ENCODE peak calls at places on chromosome 21, in nine cellular contexts. Q, J, X, W, P, V, Z, B and K are unnamed samples. For H3K36me3, the result is how much of the 10 kb centered on the place peaks cover.

GRCh38 chr21:35297665-35298064 is 248.6 kb upstream of the RUNX1 start:
- DNase-seq in Q (no peak), J (no peak), X (no peak), W (no peak), P (no peak), V (no peak), Z (no peak), B (no peak), K (no peak)

GRCh38 chr21:33767236-33767635 is 124.9 kb downstream of the ITSN1 start:
- DNase-seq in Q (no peak), J (no peak), X (no peak), W (no peak), P (no peak), V (no peak), Z (no peak), B (no peak), K (no peak)

GRCh38 chr21:24895885-24896734 is 711.2 kb downstream of the MRPL39 start:
- DNase-seq in Q (no peak), J (no peak), X (peak), W (peak), P (no peak), V (peak), Z (no peak), B (no peak), K (peak)

GRCh38 chr21:28938726-28939125 is 54.0 kb downstream of the LTN1 start:
- DNase-seq in Q (no peak), J (no peak), X (no peak), W (no peak), P (no peak), V (no peak), Z (no peak), B (no peak), K (no peak)

GRCh38 chr21:35025206-35026152 is 23.6 kb downstream of the RUNX1 start:
- DNase-seq in Q (no peak), J (no peak), X (no peak), W (no peak), P (no peak), V (no peak), Z (no peak), B (no peak), K (no peak)

GRCh38 chr21:17537299-17537698 is 24.5 kb downstream of the CXADR start:
- DNase-seq in Q (no peak), J (no peak), X (no peak), W (no peak), P (no peak), V (peak), Z (no peak), B (no peak), K (no peak)

GRCh38 chr21:15370576-15370975 is 305.8 kb upstream of the NRIP1 start:
- DNase-seq in Q (no peak), J (no peak), X (no peak), W (no peak), P (no peak), V (no peak), Z (no peak), B (no peak), K (no peak)

GRCh38 chr21:41767606-41768370 is 936 bp upstream of the RIPK4 start:
- DNase-seq in Q (no peak), J (peak), X (no peak), W (no peak), P (no peak), V (peak), Z (no peak), B (no peak), K (no peak)

GRCh38 chr21:42162831-42163510 is 56.0 kb upstream of the ABCG1 start:
- DNase-seq in Q (no peak), J (no peak), X (no peak), W (no peak), P (peak), V (peak), Z (no peak), B (no peak), K (no peak)

GRCh38 chr21:20856926-20857325 is 141.3 kb upstream of the NCAM2 start:
- DNase-seq in Q (no peak), J (no peak), X (no peak), W (no peak), P (no peak), V (no peak), Z (no peak), B (no peak), K (no peak)

GRCh38 chr21:42057861-42058437 is 13.2 kb upstream of the UMODL1 start:
- DNase-seq in Q (no peak), J (peak), X (no peak), W (no peak), P (no peak), V (no peak), Z (no peak), B (no peak), K (no peak)

GRCh38 chr21:42400525-42400924 is 3.2 kb upstream of the UBASH3A start:
- DNase-seq in Q (no peak), J (no peak), X (no peak), W (no peak), P (no peak), V (no peak), Z (no peak), B (no peak), K (no peak)

GRCh38 chr21:34983680-34984086 is 65.4 kb downstream of the RUNX1 start:
- DNase-seq in Q (peak), J (no peak), X (no peak), W (no peak), P (no peak), V (no peak), Z (no peak), B (no peak), K (no peak)

GRCh38 chr21:41364308-41364707 is 2.5 kb downstream of the MX2 start:
- DNase-seq in Q (no peak), J (peak), X (no peak), W (no peak), P (no peak), V (no peak), Z (no peak), B (no peak), K (no peak)

GRCh38 chr21:29217818-29218252 is 80.9 kb upstream of the BACH1 start:
- DNase-seq in Q (no peak), J (no peak), X (no peak), W (no peak), P (no peak), V (peak), Z (no peak), B (no peak), K (no peak)

GRCh38 chr21:41112740-41113692 is 54.9 kb upstream of the BACE2 start:
- DNase-seq in Q (peak), J (no peak), X (no peak), W (no peak), P (peak), V (peak), Z (peak), B (no peak), K (peak)

GRCh38 chr21:46100426-46100825 is 2.5 kb downstream of the COL6A2 start:
- DNase-seq in Q (no peak), J (peak), X (no peak), W (peak), P (no peak), V (no peak), Z (peak), B (no peak), K (no peak)

GRCh38 chr21:46099476-46099875 is 1.6 kb downstream of the COL6A2 start:
- DNase-seq in Q (no peak), J (peak), X (peak), W (peak), P (no peak), V (no peak), Z (peak), B (peak), K (no peak)

GRCh38 chr21:46098303-46099141 is 610 bp downstream of the COL6A2 start:
- DNase-seq in Q (no peak), J (peak), X (peak), W (peak), P (no peak), V (no peak), Z (peak), B (no peak), K (no peak)

GRCh38 chr21:46097826-46098286 is at the start of gene COL6A2:
- DNase-seq in Q (peak), J (peak), X (peak), W (peak), P (no peak), V (peak), Z (peak), B (peak), K (no peak)

GRCh38 chr21:46100020-46100419 is 2.1 kb downstream of the COL6A2 start:
- DNase-seq in Q (no peak), J (peak), X (no peak), W (no peak), P (no peak), V (no peak), Z (peak), B (no peak), K (no peak)
- H3K4me3 ChIP-seq in Q (no peak), J (no peak), X (no peak), W (peak), P (no peak), V (no peak), Z (no peak), B (peak), K (no peak)

GRCh38 chr21:46253610-46254124 is 25.1 kb upstream of the LSS start:
- DNase-seq in Q (peak), J (no peak), X (no peak), W (no peak), P (peak), V (peak), Z (no peak), B (no peak), K (no peak)

GRCh38 chr21:46247699-46248460 is 19.3 kb upstream of the LSS start:
- DNase-seq in Q (no peak), J (peak), X (no peak), W (no peak), P (no peak), V (no peak), Z (no peak), B (no peak), K (no peak)

GRCh38 chr21:46248827-46249226 is 20.3 kb upstream of the LSS start:
- DNase-seq in Q (no peak), J (no peak), X (no peak), W (no peak), P (no peak), V (no peak), Z (no peak), B (no peak), K (no peak)

GRCh38 chr21:46252840-46253239 is 24.3 kb upstream of the LSS start:
- DNase-seq in Q (no peak), J (no peak), X (no peak), W (no peak), P (no peak), V (no peak), Z (no peak), B (no peak), K (no peak)

GRCh38 chr21:46250146-46250725 is 21.7 kb upstream of the LSS start:
- DNase-seq in Q (no peak), J (no peak), X (no peak), W (no peak), P (peak), V (no peak), Z (no peak), B (no peak), K (no peak)
- H3K36me3 ChIP-seq in Q (half or more), J (under half), X (half or more), W (half or more), P (half or more), V (half or more), Z (under half), B (half or more), K (half or more)

GRCh38 chr21:43723648-43724047 is 4.7 kb downstream of the PDXK start:
- DNase-seq in Q (no peak), J (no peak), X (no peak), W (no peak), P (no peak), V (no peak), Z (no peak), B (no peak), K (no peak)

GRCh38 chr21:43726686-43727570 is 8.0 kb downstream of the PDXK start:
- DNase-seq in Q (no peak), J (peak), X (no peak), W (no peak), P (no peak), V (no peak), Z (no peak), B (peak), K (no peak)

GRCh38 chr21:43728467-43729390 is 9.8 kb downstream of the PDXK start:
- DNase-seq in Q (peak), J (peak), X (peak), W (peak), P (peak), V (peak), Z (peak), B (peak), K (peak)

GRCh38 chr21:43731476-43731875 is 12.5 kb downstream of the PDXK start:
- DNase-seq in Q (no peak), J (no peak), X (no peak), W (no peak), P (no peak), V (no peak), Z (no peak), B (no peak), K (no peak)

DNA sequence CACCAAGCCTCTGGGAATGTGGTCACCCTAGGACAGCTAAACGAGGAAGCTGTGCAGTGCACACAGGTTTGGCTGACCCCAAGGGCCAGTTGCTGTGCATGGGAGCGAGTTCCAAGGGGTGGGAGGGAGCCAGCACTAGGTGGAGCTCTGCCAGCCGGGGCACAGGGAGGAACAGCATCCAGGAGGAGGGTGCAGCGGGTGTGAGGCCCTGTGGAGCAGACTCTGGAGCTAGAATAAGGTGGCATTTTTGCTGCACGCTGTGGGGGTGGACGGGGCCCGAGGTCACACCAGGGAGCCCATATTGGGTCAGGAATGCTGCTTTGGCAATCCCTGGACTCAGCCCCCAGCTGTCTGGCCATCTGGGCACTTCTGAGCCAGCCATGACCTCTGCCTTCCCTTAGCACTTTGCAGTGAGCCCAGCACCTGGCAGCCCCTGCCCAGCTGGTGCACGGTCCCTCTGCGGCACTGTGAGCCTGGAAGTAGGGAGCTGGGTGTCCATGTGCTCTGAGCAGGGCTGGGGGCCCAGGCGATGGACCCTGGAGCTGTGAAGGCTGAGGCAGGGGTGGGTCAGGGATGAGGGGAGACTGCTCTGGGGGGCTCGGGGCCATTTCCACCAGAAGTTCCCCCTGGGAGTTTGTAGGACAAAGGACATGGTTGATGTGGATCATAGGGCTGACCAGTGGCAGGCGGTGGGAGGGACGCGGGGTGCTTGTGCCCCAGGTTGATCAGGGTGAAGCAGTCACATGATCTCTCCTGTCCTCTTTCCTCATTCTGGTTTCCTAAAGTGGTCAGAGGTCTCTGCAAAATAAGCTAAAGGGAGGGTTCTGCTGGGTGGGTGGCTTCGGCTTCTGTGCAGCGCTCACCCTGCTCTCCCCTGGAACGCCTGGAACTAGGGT is 8.9 kb downstream of the PDXK start:
- DNase-seq in Q (no peak), J (no peak), X (peak), W (no peak), P (no peak), V (no peak), Z (peak), B (peak), K (no peak)
- H3K4me3 ChIP-seq in Q (peak), J (no peak), X (peak), W (peak), P (peak), V (peak), Z (peak), B (peak), K (peak)

GRCh38 chr21:38811257-38811656 is 5.5 kb downstream of the ETS2 start:
- DNase-seq in Q (no peak), J (no peak), X (no peak), W (no peak), P (no peak), V (peak), Z (no peak), B (no peak), K (no peak)

GRCh38 chr21:38815060-38815405 is 9.3 kb downstream of the ETS2 start:
- DNase-seq in Q (no peak), J (no peak), X (no peak), W (no peak), P (no peak), V (no peak), Z (no peak), B (no peak), K (no peak)

GRCh38 chr21:38814126-38815059 is 8.7 kb downstream of the ETS2 start:
- DNase-seq in Q (no peak), J (no peak), X (no peak), W (peak), P (no peak), V (peak), Z (no peak), B (no peak), K (no peak)

GRCh38 chr21:38813143-38813542 is 7.4 kb downstream of the ETS2 start:
- DNase-seq in Q (no peak), J (no peak), X (no peak), W (no peak), P (no peak), V (peak), Z (no peak), B (no peak), K (no peak)

GRCh38 chr21:38813554-38813953 is 7.8 kb downstream of the ETS2 start:
- DNase-seq in Q (no peak), J (no peak), X (no peak), W (no peak), P (no peak), V (peak), Z (no peak), B (no peak), K (no peak)
- H3K36me3 ChIP-seq in Q (half or more), J (under half), X (half or more), W (under half), P (half or more), V (half or more), Z (under half), B (half or more), K (half or more)

DNA sequence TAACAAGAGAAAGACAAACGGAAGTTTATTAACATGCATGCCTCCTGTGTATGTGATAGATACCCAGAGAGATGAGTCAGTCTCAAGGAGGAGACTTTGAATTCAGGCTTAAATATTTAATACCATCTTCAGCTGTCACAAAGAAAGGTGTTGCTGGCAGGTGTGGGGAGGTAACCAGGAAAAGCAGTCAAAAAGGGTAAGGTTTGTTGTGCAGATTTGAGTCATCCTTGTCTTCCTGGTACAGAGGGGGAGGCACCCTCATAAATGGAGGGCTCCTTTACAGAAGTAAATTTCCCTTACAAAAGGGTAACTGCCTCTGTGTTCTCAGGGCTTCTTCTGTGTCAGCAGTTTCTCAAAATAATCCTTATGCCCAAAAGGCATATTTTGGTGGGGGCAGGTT is 75.2 kb upstream of the B3GALT5 start:
- DNase-seq in Q (no peak), J (no peak), X (no peak), W (no peak), P (no peak), V (no peak), Z (no peak), B (no peak), K (no peak)
- H3K4me3 ChIP-seq in Q (no peak), J (no peak), X (no peak), W (no peak), P (no peak), V (no peak), Z (no peak), B (no peak), K (no peak)

DNA sequence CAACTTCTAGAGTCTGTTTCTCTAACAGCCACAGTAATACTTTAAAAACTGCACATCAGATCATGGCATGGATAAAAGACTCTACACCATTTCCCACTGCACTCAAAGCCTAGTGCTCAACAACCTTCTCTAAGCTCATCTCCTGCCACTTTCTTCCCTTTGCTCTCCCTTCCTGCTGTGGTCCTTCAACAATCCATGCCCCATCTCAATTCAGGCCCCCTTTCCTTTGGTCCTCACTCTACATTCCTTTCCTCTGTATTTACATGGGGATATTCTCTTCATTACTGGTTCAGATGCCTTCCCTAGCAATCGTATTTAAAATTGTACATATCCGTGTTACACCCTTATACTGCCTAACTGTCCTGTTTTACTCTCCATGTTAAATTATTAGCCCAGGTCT is 19.0 kb downstream of the SOD1 start:
- DNase-seq in Q (no peak), J (no peak), X (no peak), W (no peak), P (no peak), V (no peak), Z (no peak), B (no peak), K (no peak)
- H3K36me3 ChIP-seq in Q (under half), J (under half), X (under half), W (under half), P (half or more), V (under half), Z (under half), B (half or more), K (under half)

DNA sequence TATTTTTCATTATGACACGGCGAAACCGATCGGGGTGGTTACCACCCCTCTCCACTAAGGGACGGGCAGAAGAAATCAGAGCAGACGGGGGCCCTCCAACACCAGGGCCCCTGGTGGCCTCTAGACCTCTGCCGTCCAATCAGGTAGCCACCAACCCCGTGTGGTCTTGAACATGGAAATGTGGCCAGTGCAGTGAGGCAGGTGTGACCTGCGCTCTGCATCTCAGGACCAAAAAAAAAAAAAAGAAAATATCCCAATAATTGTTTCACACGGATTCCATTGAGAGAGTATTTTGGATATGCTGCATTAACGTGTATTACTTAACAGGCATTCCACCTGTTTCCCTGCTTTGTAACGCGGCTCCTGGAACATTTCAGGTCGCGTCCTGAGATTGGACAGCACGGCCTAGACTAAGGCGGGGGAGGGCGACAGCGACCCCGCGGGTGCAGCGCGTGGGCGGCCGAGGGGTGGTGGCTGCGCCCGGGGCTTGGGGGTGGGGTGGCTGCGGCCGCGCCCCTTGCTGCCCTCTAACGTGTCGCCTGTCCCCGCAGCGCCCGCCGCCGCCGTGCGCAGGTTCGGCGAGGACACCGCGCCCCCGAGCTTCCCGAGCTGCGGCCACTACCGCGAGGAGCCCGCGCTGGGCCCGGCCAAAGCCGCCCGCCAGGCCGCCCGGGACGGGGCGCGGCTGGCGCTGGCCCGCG is 48.3 kb downstream of the SIM2 start:
- DNase-seq in Q (no peak), J (peak), X (peak), W (no peak), P (no peak), V (no peak), Z (no peak), B (no peak), K (peak)
- H3K4me3 ChIP-seq in Q (no peak), J (peak), X (peak), W (peak), P (no peak), V (no peak), Z (peak), B (peak), K (peak)

DNA sequence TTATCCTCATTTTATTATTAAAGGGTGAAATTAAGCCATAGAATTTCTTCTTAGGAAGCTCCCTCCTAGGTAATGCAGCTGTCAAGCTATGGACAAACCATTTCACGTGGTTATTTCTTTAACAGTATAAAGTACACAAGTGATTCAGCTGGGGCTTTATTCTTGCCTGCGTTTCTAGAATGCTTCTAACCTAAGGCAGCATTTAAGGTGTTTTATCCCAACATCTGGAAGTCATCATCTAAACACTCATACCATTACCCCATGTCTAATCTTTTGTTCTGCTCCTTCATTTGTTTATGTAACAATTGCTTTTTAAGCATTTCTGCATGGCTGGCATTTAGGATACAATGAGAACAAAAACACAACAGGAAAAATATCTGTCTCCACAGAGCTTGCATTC is 829.2 kb upstream of the ADAMTS5 start:
- DNase-seq in Q (no peak), J (no peak), X (no peak), W (no peak), P (no peak), V (no peak), Z (no peak), B (no peak), K (no peak)
- H3K36me3 ChIP-seq in Q (under half), J (under half), X (under half), W (under half), P (under half), V (under half), Z (under half), B (under half), K (under half)